ENCODE peak calls at places on chromosomes 2 and 18, in seven cellular contexts. F is thyroid gland, T is spleen, Q is IMR-90, Z is HepG2, C is lower leg skin, V is A549. P is an unnamed sample.

GRCh38 chr2:144403940-144404339 is 116.0 kb downstream of the ZEB2 start:
- DNase-seq in F (no peak), T (no peak), Q (no peak), Z (peak), C (no peak), V (no peak), P (no peak)

GRCh38 chr2:17972991-17973390 is 94.5 kb downstream of the KCNS3 start:
- DNase-seq in F (no peak), T (no peak), Q (no peak), Z (no peak), C (no peak), V (no peak), P (no peak)

GRCh38 chr2:171837736-171838135 is 56.3 kb downstream of the SLC25A12 start:
- DNase-seq in F (no peak), T (no peak), Q (peak), Z (peak), C (no peak), V (no peak), P (no peak)

GRCh38 chr2:219441451-219442205 is 7.0 kb downstream of the SPEG start:
- DNase-seq in F (peak), T (peak), Q (peak), Z (no peak), C (no peak), V (peak), P (no peak)

GRCh38 chr2:132252191-132252893 is 90.6 kb upstream of the ANKRD30BL start:
- DNase-seq in F (no peak), T (peak), Q (no peak), Z (no peak), C (peak), V (no peak), P (no peak)

GRCh38 chr2:9385841-9386240 is 37.5 kb downstream of the ITGB1BP1 start:
- DNase-seq in F (peak), T (peak), Q (no peak), Z (no peak), C (no peak), V (no peak), P (no peak)

GRCh38 chr2:104944495-104944894 is 90.6 kb downstream of the POU3F3 start:
- DNase-seq in F (no peak), T (no peak), Q (no peak), Z (peak), C (no peak), V (peak), P (no peak)

GRCh38 chr2:209638346-209638745 is 133.3 kb upstream of the UNC80 start:
- DNase-seq in F (no peak), T (no peak), Q (peak), Z (no peak), C (no peak), V (peak), P (no peak)

GRCh38 chr2:39947294-39948015 is 168.4 kb upstream of the THUMPD2 start:
- DNase-seq in F (no peak), T (no peak), Q (no peak), Z (no peak), C (no peak), V (no peak), P (no peak)

GRCh38 chr18:41347057-41347456 is 608.0 kb upstream of the PIK3C3 start:
- DNase-seq in F (no peak), T (no peak), Q (peak), Z (no peak), C (no peak), V (no peak), P (no peak)

GRCh38 chr2:218859556-218859993 is at the start of gene WNT6:
- DNase-seq in F (no peak), T (no peak), Q (no peak), Z (no peak), C (peak), V (no peak), P (no peak)

GRCh38 chr2:23624378-23624777 is 239.4 kb downstream of the KLHL29 start:
- DNase-seq in F (no peak), T (peak), Q (no peak), Z (peak), C (no peak), V (peak), P (no peak)

GRCh38 chr2:68907232-68907922 is 36.2 kb upstream of the BMP10 start:
- DNase-seq in F (no peak), T (no peak), Q (no peak), Z (no peak), C (no peak), V (no peak), P (no peak)

GRCh38 chr18:32769242-32770180 is 3.3 kb downstream of the KLHL14 start:
- DNase-seq in F (peak), T (peak), Q (no peak), Z (peak), C (peak), V (no peak), P (no peak)

GRCh38 chr2:226733189-226733858 is 66.3 kb downstream of the IRS1 start:
- DNase-seq in F (peak), T (no peak), Q (no peak), Z (peak), C (no peak), V (peak), P (no peak)

GRCh38 chr2:29561241-29562027 is 360.0 kb downstream of the ALK start:
- DNase-seq in F (no peak), T (no peak), Q (no peak), Z (no peak), C (no peak), V (no peak), P (no peak)

GRCh38 chr2:71865391-71865965 is 282.2 kb downstream of the CYP26B1 start:
- DNase-seq in F (no peak), T (no peak), Q (no peak), Z (no peak), C (no peak), V (no peak), P (no peak)

GRCh38 chr2:232386740-232387450 is 8.3 kb downstream of the ALPP start:
- DNase-seq in F (peak), T (no peak), Q (no peak), Z (no peak), C (no peak), V (peak), P (no peak)

GRCh38 chr2:232386490-232386739 is 7.9 kb downstream of the ALPP start:
- DNase-seq in F (no peak), T (no peak), Q (no peak), Z (no peak), C (no peak), V (no peak), P (no peak)

GRCh38 chr2:232384466-232384865 is 5.9 kb downstream of the ALPP start:
- DNase-seq in F (no peak), T (no peak), Q (no peak), Z (no peak), C (no peak), V (no peak), P (no peak)

GRCh38 chr2:232387451-232388171 is 9.1 kb downstream of the ALPP start:
- DNase-seq in F (no peak), T (no peak), Q (no peak), Z (no peak), C (no peak), V (no peak), P (no peak)

DNA sequence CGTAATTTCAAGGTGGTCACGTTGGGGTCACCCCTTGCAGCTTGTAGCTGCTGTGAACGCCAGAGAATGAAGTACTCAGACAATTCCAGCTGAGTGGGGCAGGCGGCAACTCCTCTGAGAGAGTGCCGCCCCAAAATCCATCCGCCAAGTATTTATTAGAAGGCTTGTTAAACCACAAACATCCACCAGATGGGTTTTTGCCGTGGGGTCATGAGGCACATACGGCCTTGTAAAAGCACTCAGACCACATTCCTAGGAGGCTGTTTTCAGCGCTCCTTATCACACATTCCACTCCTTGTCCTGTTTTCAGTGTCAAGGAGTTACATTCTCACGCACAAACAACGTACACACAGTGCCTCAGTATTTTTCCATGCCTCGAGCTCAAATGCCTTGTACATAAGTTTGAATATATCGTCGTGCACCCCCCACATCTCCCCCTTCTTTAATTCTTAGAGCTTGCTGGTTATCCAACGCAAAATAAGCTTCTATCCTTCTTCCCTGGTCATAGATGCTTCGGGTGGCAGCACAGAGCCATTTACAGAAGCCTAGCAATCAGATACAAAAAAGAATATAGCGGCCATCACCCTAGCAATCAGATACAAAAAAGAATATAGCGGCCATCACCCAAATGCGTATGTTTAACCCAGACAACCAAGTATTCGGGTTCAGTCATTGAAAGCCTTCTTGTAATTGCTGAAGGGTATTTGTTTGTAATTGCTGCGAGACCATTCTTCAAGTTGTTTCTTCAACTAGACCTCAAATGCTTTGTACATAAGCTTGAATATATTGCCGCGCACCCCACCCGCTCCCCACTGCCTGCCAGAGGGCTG is 7.3 kb downstream of the ALPP start:
- DNase-seq in F (no peak), T (no peak), Q (peak), Z (no peak), C (no peak), V (peak), P (no peak)
- TF ChIP-seq CTCF in F (no peak), T (no peak), Q (no peak), Z (no peak), C (no peak), V (no peak), P (no peak)

GRCh38 chr18:62812891-62813290 is 97.5 kb downstream of the PHLPP1 start:
- DNase-seq in F (no peak), T (no peak), Q (no peak), Z (no peak), C (no peak), V (no peak), P (no peak)
- TF ChIP-seq POLR2A in F (no peak), T (no peak), Q (no peak), Z (no peak), C (no peak), V (no peak), P (no peak)

GRCh38 chr2:216576611-216577010 is 56.6 kb upstream of the IGFBP2 start:
- DNase-seq in F (no peak), T (no peak), Q (no peak), Z (no peak), C (no peak), V (no peak), P (no peak)
- H3K4me3 ChIP-seq in F (no peak), T (no peak), Q (no peak), Z (no peak), C (no peak), V (no peak), P (no peak)

GRCh38 chr2:223779877-223780276 is 57.5 kb downstream of the AP1S3 start:
- DNase-seq in F (no peak), T (no peak), Q (peak), Z (peak), C (no peak), V (peak), P (no peak)
- TF ChIP-seq CTCF in F (no peak), T (peak), Q (peak), Z (peak), C (no peak), V (peak), P (no peak)

GRCh38 chr2:159286709-159287441 is 372 bp upstream of the WDSUB1 start:
- DNase-seq in F (peak), T (peak), Q (peak), Z (peak), C (peak), V (peak), P (peak)
- TF ChIP-seq POLR2A in F (peak), T (no peak), Q (no peak), Z (peak), C (no peak), V (peak), P (no peak)

DNA sequence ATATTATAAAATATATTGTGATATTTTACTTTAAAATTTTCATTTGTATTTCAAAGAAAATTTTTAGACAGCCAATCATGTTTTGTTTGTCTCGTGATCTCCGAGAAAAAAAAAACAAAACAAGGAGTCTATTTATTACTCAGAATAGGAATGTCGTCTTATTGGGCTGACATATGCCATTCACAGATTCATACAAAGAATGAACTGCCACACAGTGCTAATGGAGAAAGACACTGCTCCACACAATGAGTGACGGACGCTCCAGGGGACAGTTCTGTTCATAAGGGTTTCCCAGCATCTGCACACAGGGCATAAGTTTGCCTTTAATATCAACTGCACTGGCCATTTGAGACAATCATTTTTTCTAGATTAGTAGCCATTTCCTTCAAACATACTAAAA is 3.5 kb downstream of the SERTAD2 start:
- DNase-seq in F (no peak), T (no peak), Q (no peak), Z (no peak), C (no peak), V (no peak), P (no peak)
- H3K4me3 ChIP-seq in F (no peak), T (no peak), Q (no peak), Z (peak), C (no peak), V (no peak), P (peak)

DNA sequence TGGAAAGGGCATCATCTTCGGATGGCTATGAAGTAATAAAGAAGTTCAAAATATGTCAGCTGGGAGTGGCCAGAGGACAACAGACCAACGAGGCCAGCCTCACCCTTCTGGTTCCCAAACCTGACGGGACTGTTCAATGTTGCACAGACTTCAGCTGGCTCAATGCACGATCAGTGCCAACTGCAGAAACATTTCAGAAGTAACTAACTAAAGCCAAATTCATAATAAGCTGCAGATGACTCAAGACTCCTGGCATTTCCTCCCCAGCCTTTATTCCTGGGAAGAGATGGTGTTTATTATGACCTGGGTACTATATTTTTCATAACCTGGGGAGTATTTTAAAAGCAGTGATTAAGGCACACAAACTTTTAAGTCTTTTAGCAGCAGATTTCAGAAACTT is 3.8 kb upstream of the ATP6V1C2 start:
- DNase-seq in F (no peak), T (peak), Q (peak), Z (no peak), C (no peak), V (no peak), P (no peak)
- TF ChIP-seq CTCF in F (no peak), T (no peak), Q (no peak), Z (no peak), C (no peak), V (no peak), P (no peak)

P was measured in esophagus squamous epithelium.